ENCODE peak calls at places on chromosomes 3 and 15, in eight cellular contexts. T is lower lobe of right lung; Y is central memory CD4-positive, alpha-beta T cell; W is activated T-cell treated with anti-CD3 and anti-CD28 coated beads for 1 hour; G is cardiac fibroblast; X is NCI-H774; D is GM12864; M is GM03348. E is an unnamed sample.

GRCh38 chr3:5021571-5022092 is 42.4 kb downstream of the BHLHE40 start:
- DNase-seq in G (peak; percentile 85), W (no peak), M (no peak), Y (no peak), X (no peak), T (no peak), D (no peak), E (peak; percentile 93)

GRCh38 chr3:131555456-131555855 is 52.7 kb upstream of the MRPL3 start:
- DNase-seq in W (no peak), Y (no peak), T (no peak), X (no peak), G (peak; percentile 20), D (no peak), M (no peak), E (no peak)

GRCh38 chr3:184491011-184491576 is 70.5 kb upstream of the EPHB3 start:
- DNase-seq in X (peak; percentile 82), D (no peak), Y (no peak), M (no peak), G (peak; percentile 17), W (no peak), T (peak; percentile 66), E (no peak)

GRCh38 chr3:130442284-130442683 is 74.7 kb upstream of the COL6A6 start:
- DNase-seq in M (no peak), Y (no peak), T (no peak), W (no peak), X (no peak), G (no peak), D (no peak), E (no peak)

GRCh38 chr3:100277255-100277800 is 16.5 kb downstream of the TBC1D23 start:
- DNase-seq in Y (no peak), X (peak; percentile 82), W (no peak), M (no peak), T (no peak), D (no peak), G (peak; percentile 53), E (no peak)

GRCh38 chr15:50051811-50052419 is 67.1 kb downstream of the ATP8B4 start:
- DNase-seq in G (peak; percentile 93), X (peak; percentile 24), T (no peak), M (peak; percentile 64), W (no peak), Y (no peak), D (no peak), E (peak; percentile 73)

GRCh38 chr3:150299221-150299620 is 108.9 kb upstream of the TSC22D2 start:
- DNase-seq in X (no peak), Y (no peak), M (no peak), D (no peak), T (no peak), W (no peak), G (no peak), E (peak; percentile 59)

GRCh38 chr3:83890763-83891135 is 1068.0 kb upstream of the CADM2 start:
- DNase-seq in X (no peak), D (no peak), T (no peak), Y (no peak), W (no peak), M (no peak), G (no peak), E (no peak)

GRCh38 chr15:90004671-90005070 is 3.5 kb downstream of the ZNF710 start:
- DNase-seq in G (peak; percentile 99), Y (no peak), W (no peak), M (peak; percentile 92), X (no peak), D (no peak), T (peak; percentile 55), E (peak; percentile 91)

GRCh38 chr15:62472616-62473299 is 307.7 kb upstream of the C2CD4B start:
- DNase-seq in M (no peak), Y (no peak), G (no peak), W (no peak), D (no peak), X (no peak), T (no peak), E (peak; percentile 72)

GRCh38 chr3:15498461-15499214 is 22.9 kb downstream of the COLQ start:
- DNase-seq in X (no peak), T (no peak), G (no peak), M (peak; percentile 49), D (no peak), W (no peak), Y (no peak), E (no peak)

GRCh38 chr3:158808697-158809096 is 6.8 kb downstream of the MFSD1 start:
- DNase-seq in Y (no peak), D (no peak), G (peak; percentile 82), T (no peak), W (no peak), M (peak; percentile 25), X (no peak), E (peak; percentile 97)

GRCh38 chr3:127044996-127045395 is 62.1 kb downstream of the PLXNA1 start:
- DNase-seq in Y (no peak), G (no peak), M (no peak), T (peak; percentile 73), W (no peak), D (no peak), X (peak; percentile 36), E (peak; percentile 52)

GRCh38 chr3:64612916-64613526 is 74.8 kb downstream of the ADAMTS9 start:
- DNase-seq in Y (no peak), G (no peak), W (no peak), X (no peak), T (peak; percentile 46), M (no peak), D (no peak), E (no peak)

GRCh38 chr3:167493240-167493639 is 19.4 kb upstream of the SERPINI2 start:
- DNase-seq in T (no peak), X (no peak), Y (no peak), M (no peak), D (no peak), W (no peak), G (no peak), E (no peak)

GRCh38 chr3:141388823-141389617 is 20.7 kb downstream of the ZBTB38 start:
- DNase-seq in X (peak; percentile 47), T (no peak), M (no peak), W (no peak), D (no peak), Y (no peak), G (peak; percentile 89), E (peak; percentile 51)

GRCh38 chr3:169327969-169328368 is 335.5 kb downstream of the MECOM start:
- DNase-seq in W (no peak), T (no peak), X (no peak), Y (no peak), G (no peak), D (no peak), M (no peak), E (no peak)

GRCh38 chr15:45307230-45307924 is 55.3 kb downstream of the SLC28A2 start:
- DNase-seq in D (peak; percentile 16), G (peak; percentile 56), M (peak; percentile 62), W (no peak), T (no peak), X (no peak), Y (no peak), E (peak; percentile 90)

GRCh38 chr3:182148360-182148759 is 436.6 kb downstream of the SOX2 start:
- DNase-seq in Y (no peak), D (no peak), G (no peak), M (no peak), X (no peak), T (no peak), W (no peak), E (no peak)

GRCh38 chr3:44301746-44302145 is 36.8 kb upstream of the TCAIM start:
- DNase-seq in Y (no peak), T (no peak), M (no peak), W (no peak), X (no peak), G (no peak), D (no peak), E (no peak)

GRCh38 chr3:23594066-23594465 is 211.7 kb upstream of the UBE2E1 start:
- DNase-seq in Y (no peak), X (no peak), W (no peak), M (no peak), D (no peak), G (no peak), T (no peak), E (no peak)

GRCh38 chr15:77413687-77414349 is 6.1 kb downstream of the PEAK1 start:
- DNase-seq in D (no peak), Y (no peak), X (no peak), W (no peak), T (no peak), M (no peak), G (no peak), E (no peak)

GRCh38 chr3:55128201-55128870 is 200.5 kb upstream of the LRTM1 start:
- DNase-seq in Y (no peak), W (no peak), D (no peak), X (no peak), M (peak; percentile 78), T (no peak), G (peak; percentile 84), E (peak; percentile 77)

GRCh38 chr3:98782826-98783500 is 19.8 kb downstream of the ST3GAL6 start:
- DNase-seq in T (no peak), G (no peak), M (no peak), D (no peak), W (no peak), X (no peak), Y (no peak), E (peak; percentile 46)

GRCh38 chr15:42727740-42728355 is 9.1 kb downstream of the CDAN1 start:
- DNase-seq in T (peak; percentile 80), W (no peak), D (no peak), M (no peak), Y (no peak), G (no peak), X (no peak), E (no peak)

GRCh38 chr3:193826126-193826795 is 233.3 kb downstream of the OPA1 start:
- DNase-seq in X (peak; percentile 33), Y (no peak), W (no peak), D (no peak), T (no peak), G (peak; percentile 65), M (peak; percentile 43), E (peak; percentile 88)

GRCh38 chr15:43150171-43150929 is 17.0 kb downstream of the TMEM62 start:
- DNase-seq in G (peak; percentile 98), M (peak; percentile 88), D (no peak), X (no peak), W (no peak), Y (no peak), T (no peak), E (peak; percentile 95)

GRCh38 chr3:127702151-127702578 is 29.4 kb downstream of the ABTB1 start:
- DNase-seq in Y (no peak), G (no peak), W (no peak), T (peak; percentile 42), M (peak; percentile 44), D (no peak), X (no peak), E (peak; percentile 59)